ENCODE peak calls at places on chromosome 19, in four cellular contexts. C is epithelial cell of esophagus, B is fibroblast of pulmonary artery, D is IMR-90. I is an unnamed sample.

GRCh38 chr19:38583219-38583984 is 34.4 kb downstream of the MAP4K1 start:
- DNase-seq in C (no peak), B (no peak), D (no peak), I (no peak)

GRCh38 chr19:50511069-50511822 is at the start of gene JOSD2:
- DNase-seq in C (peak; percentile 99), B (peak; percentile 100), D (peak; percentile 99), I (peak; percentile 99)

GRCh38 chr19:35454663-35455062 is 6.6 kb downstream of the FFAR2 start:
- DNase-seq in C (no peak), B (no peak), D (no peak), I (no peak)

GRCh38 chr19:4606921-4607678 is 32.2 kb upstream of the TNFAIP8L1 start:
- DNase-seq in C (no peak), B (no peak), D (no peak), I (peak; percentile 33)

GRCh38 chr19:17236831-17237543 is 8.7 kb downstream of the NR2F6 start:
- DNase-seq in C (no peak), B (no peak), D (no peak), I (no peak)

GRCh38 chr19:4088975-4089374 is 22.3 kb upstream of the ZBTB7A start:
- DNase-seq in C (no peak), B (no peak), D (no peak), I (no peak)

GRCh38 chr19:6720369-6721112 is at the start of gene C3:
- DNase-seq in C (peak; percentile 85), B (peak; percentile 94), D (peak; percentile 26), I (peak; percentile 92)

GRCh38 chr19:6458695-6459355 is 767 bp downstream of the SLC25A23 start:
- DNase-seq in C (no peak), B (no peak), D (no peak), I (no peak)

GRCh38 chr19:44848805-44849457 is 2.8 kb downstream of the NECTIN2 start:
- DNase-seq in C (no peak), B (no peak), D (no peak), I (no peak)

GRCh38 chr19:1027953-1028902 is 1.8 kb downstream of the CNN2 start:
- DNase-seq in C (peak; percentile 92), B (peak; percentile 94), D (peak; percentile 95), I (peak; percentile 96)

GRCh38 chr19:48487944-48488343 is 18.8 kb downstream of the CYTH2 start:
- DNase-seq in C (peak; percentile 96), B (peak; percentile 60), D (peak; percentile 70), I (peak; percentile 80)

GRCh38 chr19:16527971-16528521 is 14.2 kb downstream of the CHERP start:
- DNase-seq in C (peak; percentile 29), B (peak; percentile 27), D (no peak), I (no peak)

GRCh38 chr19:38162632-38163031 is 61.4 kb downstream of the DPF1 start:
- DNase-seq in C (no peak), B (no peak), D (no peak), I (no peak)

GRCh38 chr19:35742121-35742724 is at the start of gene IGFLR1:
- DNase-seq in C (no peak), B (no peak), D (no peak), I (no peak)

GRCh38 chr19:41863209-41863931 is 3.3 kb downstream of the RPS19 start:
- DNase-seq in C (no peak), B (no peak), D (no peak), I (no peak)

GRCh38 chr19:38676023-38676877 is 28.8 kb downstream of the ACTN4 start:
- DNase-seq in C (no peak), B (peak; percentile 75), D (peak; percentile 78), I (peak; percentile 73)

GRCh38 chr19:6092329-6093286 is 17.7 kb downstream of the RFX2 start:
- DNase-seq in C (peak; percentile 99), B (peak; percentile 77), D (peak; percentile 88), I (peak; percentile 87)

GRCh38 chr19:46499692-46500091 is 4.0 kb upstream of the PNMA8B start:
- DNase-seq in C (no peak), B (no peak), D (no peak), I (no peak)

GRCh38 chr19:39390460-39390758 is 497 bp downstream of the PAF1 start:
- DNase-seq in C (peak; percentile 78), B (no peak), D (no peak), I (no peak)

GRCh38 chr19:46745030-46745429 is 827 bp upstream of the FKRP start:
- DNase-seq in C (no peak), B (no peak), D (no peak), I (no peak)

GRCh38 chr19:46442808-46443450 is 14.2 kb upstream of the PNMA8C start:
- DNase-seq in C (peak; percentile 70), B (peak; percentile 81), D (peak; percentile 78), I (peak; percentile 84)

GRCh38 chr19:52307275-52307674 is 10.3 kb downstream of the ZNF480 start:
- DNase-seq in C (peak; percentile 8), B (peak; percentile 29), D (peak; percentile 19), I (peak; percentile 19)

GRCh38 chr19:58386166-58386575 is 898 bp upstream of the RPS5 start:
- DNase-seq in C (no peak), B (no peak), D (no peak), I (no peak)

GRCh38 chr19:11194657-11195056 is 2.7 kb downstream of the KANK2 start:
- DNase-seq in C (no peak), B (peak; percentile 45), D (peak; percentile 23), I (no peak)

GRCh38 chr19:50669319-50670101 is 20.3 kb downstream of the C19orf81 start:
- DNase-seq in C (no peak), B (peak; percentile 54), D (peak; percentile 15), I (peak; percentile 44)

GRCh38 chr19:15479391-15480345 is at the start of gene PGLYRP2:
- DNase-seq in C (peak; percentile 30), B (peak; percentile 14), D (no peak), I (no peak)

GRCh38 chr19:45824041-45824471 is 8.9 kb upstream of the RSPH6A start:
- DNase-seq in C (peak; percentile 59), B (no peak), D (no peak), I (no peak)

GRCh38 chr19:33883869-33884519 is 87.3 kb downstream of the KCTD15 start:
- DNase-seq in C (peak; percentile 17), B (peak; percentile 38), D (no peak), I (no peak)

GRCh38 chr19:38425810-38426466 is at the start of gene RASGRP4:
- DNase-seq in C (no peak), B (no peak), D (no peak), I (no peak)

GRCh38 chr19:4338441-4339350 is at the start of gene STAP2:
- DNase-seq in C (peak; percentile 92), B (no peak), D (no peak), I (no peak)

GRCh38 chr19:5624154-5624663 is 1.3 kb downstream of the SAFB start:
- DNase-seq in C (peak; percentile 30), B (peak; percentile 48), D (peak; percentile 61), I (peak; percentile 58)

GRCh38 chr19:48548253-48548911 is 3.6 kb upstream of the SULT2B1 start:
- DNase-seq in C (no peak), B (no peak), D (no peak), I (no peak)

DNA sequence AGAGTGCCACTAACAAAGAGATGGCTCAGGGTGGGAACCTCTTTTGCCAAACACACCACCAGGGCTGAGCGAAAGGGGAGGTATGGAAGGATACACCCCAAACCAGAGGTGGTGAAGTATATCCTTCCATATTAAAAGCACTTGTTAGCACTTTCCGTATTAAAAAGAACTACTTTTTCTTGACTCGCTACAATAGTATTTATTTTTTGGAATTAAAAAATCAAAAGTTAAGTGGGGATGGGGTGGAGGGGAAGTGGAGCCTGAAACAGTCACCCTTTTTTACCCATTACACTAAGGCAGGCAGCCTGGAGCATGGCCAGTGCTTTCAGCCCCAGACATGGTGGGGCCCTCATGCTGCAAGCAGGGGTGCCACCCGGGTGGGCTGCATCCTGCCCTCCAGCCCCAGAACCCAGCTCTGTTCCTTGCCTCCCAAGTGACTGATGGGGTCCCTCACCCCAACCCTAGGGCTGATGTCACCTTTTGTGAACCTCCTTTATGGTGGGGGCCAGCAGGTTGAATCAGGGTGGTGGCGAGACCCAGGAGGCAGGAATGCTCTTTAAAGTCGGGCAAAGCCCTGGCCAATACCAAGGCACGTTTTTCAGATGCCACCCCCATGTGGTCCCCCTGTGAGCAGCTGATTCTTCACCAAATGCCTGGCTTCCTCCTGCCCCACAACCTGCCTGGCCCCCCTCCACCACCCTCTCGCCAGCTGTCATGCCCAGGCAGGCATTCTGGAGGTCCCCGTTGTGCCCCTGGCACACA is 31.0 kb downstream of the LYL1 start:
- DNase-seq in C (no peak), B (no peak), D (no peak), I (no peak)
- TF ChIP-seq CTCF in C (no peak), B (no peak), D (no peak), I (no peak)

GRCh38 chr19:18939922-18940775 is 868 bp downstream of the HOMER3 start:
- DNase-seq in C (peak; percentile 71), B (peak; percentile 33), D (peak; percentile 46), I (peak; percentile 40)

GRCh38 chr19:18941628-18942354 is 774 bp upstream of the HOMER3 start:
- DNase-seq in C (no peak), B (no peak), D (no peak), I (no peak)

GRCh38 chr19:18942692-18943091 is 1.7 kb upstream of the HOMER3 start:
- DNase-seq in C (no peak), B (no peak), D (no peak), I (no peak)

GRCh38 chr19:18939163-18939562 is 1.9 kb downstream of the HOMER3 start:
- DNase-seq in C (no peak), B (no peak), D (no peak), I (no peak)

DNA sequence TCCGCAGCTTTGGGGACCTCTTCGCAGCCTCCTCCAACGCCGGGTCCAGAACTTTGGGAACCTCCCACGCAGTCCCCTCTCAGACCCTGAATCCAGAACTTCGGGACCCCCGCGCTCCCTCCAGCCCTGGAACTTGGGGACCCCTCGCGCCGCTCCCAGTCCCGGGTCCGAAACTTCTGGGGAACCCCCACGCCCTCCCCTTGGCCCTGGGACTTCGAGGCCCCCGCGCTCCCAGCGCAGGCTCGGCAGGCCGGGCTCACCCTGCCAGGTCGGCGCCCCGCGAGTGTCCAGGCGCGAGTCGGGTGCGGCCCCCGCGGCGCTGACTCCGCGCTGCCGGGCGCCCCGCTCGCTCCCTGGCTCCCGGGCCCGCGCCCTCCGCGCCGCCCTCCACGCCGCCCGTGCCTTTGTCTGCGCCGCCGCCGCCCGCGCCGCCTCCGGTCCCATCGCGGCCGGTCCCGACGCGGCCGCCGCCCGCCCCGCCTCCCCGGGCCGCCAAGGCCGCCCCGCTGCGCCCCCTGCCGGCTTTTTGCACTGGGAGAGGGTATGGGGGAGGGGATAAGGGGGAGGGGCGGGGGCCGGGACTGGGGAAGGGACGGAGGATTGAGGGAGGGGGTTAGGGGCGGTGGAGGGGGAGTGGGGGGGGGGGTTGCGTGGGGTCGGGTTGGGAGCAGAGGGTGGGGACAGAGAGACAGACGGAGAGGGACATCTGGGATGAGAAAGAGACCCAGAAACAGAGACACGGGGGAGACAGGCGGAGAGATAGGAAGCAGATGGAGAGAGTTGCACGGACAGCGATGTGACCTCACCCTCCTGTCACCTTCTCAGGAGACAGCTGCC is at the start of gene HOMER3:
- DNase-seq in C (peak; percentile 70), B (peak; percentile 56), D (peak; percentile 39), I (peak; percentile 43)
- H3K4me3 ChIP-seq in C (peak within 1 kb of the TSS; percentile 90), B (peak within 1 kb of the TSS; percentile 93), D (peak within 1 kb of the TSS; percentile 73), I (peak within 1 kb of the TSS; percentile 94)

GRCh38 chr19:53772943-53773342 is 51.2 kb downstream of the NLRP12 start:
- DNase-seq in C (peak; percentile 66), B (peak; percentile 73), D (peak; percentile 47), I (peak; percentile 74)
- TF ChIP-seq CTCF in C (peak; percentile 69), B (peak; percentile 82), D (peak; percentile 45), I (peak; percentile 81)

DNA sequence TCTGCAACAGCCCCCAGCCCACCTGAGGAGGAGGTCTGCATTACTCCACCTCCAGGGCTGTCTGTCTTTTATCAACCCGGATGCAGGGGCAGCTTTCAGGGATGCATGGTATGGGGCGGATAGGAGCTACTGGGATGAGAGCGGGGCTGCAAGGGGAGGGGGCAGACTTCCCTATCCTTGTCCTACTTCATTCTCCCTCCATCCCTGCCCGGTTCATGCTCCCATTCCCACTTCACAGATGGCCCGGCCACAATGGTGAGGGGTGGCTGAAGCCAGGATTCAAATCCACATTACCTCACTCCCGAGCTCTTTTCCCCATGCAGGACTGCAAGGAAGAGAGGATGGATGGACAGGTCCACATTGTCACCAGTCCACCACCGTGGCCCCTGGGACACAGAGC is 40.5 kb upstream of the VSTM2B start:
- DNase-seq in C (no peak), B (no peak), D (no peak), I (no peak)
- H3K4me3 ChIP-seq in C (no peak overlapping the region), B (no peak overlapping the region), D (no peak overlapping the region), I (no peak overlapping the region)